ENCODE peak calls at places on chromosomes 12 and 14, in nine cellular contexts. One of them, this sample, is unnamed.

GRCh38 chr14:65637780-65638179 is 225.2 kb downstream of the FUT8 start:
- DNase-seq in HFFc6: no peak
- DNase-seq in fibroblast of pulmonary artery: no peak
- DNase-seq in fibroblast of lung: peak
- DNase-seq in lower leg skin: no peak
- DNase-seq in CD4-positive, alpha-beta T cell: no peak
- DNase-seq in OCI-LY7: peak
- DNase-seq in MCF 10A: peak
- DNase-seq in mucosa of descending colon: no peak
- DNase-seq in this sample: no peak

GRCh38 chr12:11836282-11836963 is 186.9 kb downstream of the ETV6 start:
- DNase-seq in CD4-positive, alpha-beta T cell: no peak
- DNase-seq in lower leg skin: peak
- DNase-seq in fibroblast of pulmonary artery: no peak
- DNase-seq in mucosa of descending colon: peak
- DNase-seq in HFFc6: no peak
- DNase-seq in fibroblast of lung: no peak
- DNase-seq in MCF 10A: no peak
- DNase-seq in OCI-LY7: peak
- DNase-seq in this sample: no peak

GRCh38 chr12:89947437-89948265 is 239.0 kb upstream of the ATP2B1 start:
- DNase-seq in lower leg skin: no peak
- DNase-seq in MCF 10A: peak
- DNase-seq in fibroblast of pulmonary artery: peak
- DNase-seq in mucosa of descending colon: no peak
- DNase-seq in CD4-positive, alpha-beta T cell: no peak
- DNase-seq in HFFc6: peak
- DNase-seq in OCI-LY7: no peak
- DNase-seq in fibroblast of lung: peak
- DNase-seq in this sample: no peak

GRCh38 chr12:16606936-16607335 is 974 bp upstream of the LMO3 start:
- DNase-seq in HFFc6: no peak
- DNase-seq in MCF 10A: no peak
- DNase-seq in fibroblast of lung: no peak
- DNase-seq in CD4-positive, alpha-beta T cell: no peak
- DNase-seq in mucosa of descending colon: no peak
- DNase-seq in OCI-LY7: no peak
- DNase-seq in lower leg skin: no peak
- DNase-seq in fibroblast of pulmonary artery: no peak
- DNase-seq in this sample: no peak

GRCh38 chr12:53047221-53048032 is 2.4 kb upstream of the TNS2 start:
- DNase-seq in OCI-LY7: peak
- DNase-seq in mucosa of descending colon: peak
- DNase-seq in lower leg skin: peak
- DNase-seq in CD4-positive, alpha-beta T cell: peak
- DNase-seq in MCF 10A: peak
- DNase-seq in HFFc6: peak
- DNase-seq in fibroblast of pulmonary artery: peak
- DNase-seq in fibroblast of lung: peak
- DNase-seq in this sample: peak

GRCh38 chr12:42589465-42590323 is at the start of gene PRICKLE1:
- DNase-seq in mucosa of descending colon: peak
- DNase-seq in OCI-LY7: peak
- DNase-seq in fibroblast of lung: peak
- DNase-seq in CD4-positive, alpha-beta T cell: no peak
- DNase-seq in HFFc6: no peak
- DNase-seq in lower leg skin: no peak
- DNase-seq in fibroblast of pulmonary artery: peak
- DNase-seq in MCF 10A: peak
- DNase-seq in this sample: peak

GRCh38 chr14:94037954-94038353 is 11.8 kb downstream of the OTUB2 start:
- DNase-seq in fibroblast of lung: no peak
- DNase-seq in MCF 10A: no peak
- DNase-seq in CD4-positive, alpha-beta T cell: no peak
- DNase-seq in mucosa of descending colon: no peak
- DNase-seq in HFFc6: no peak
- DNase-seq in fibroblast of pulmonary artery: no peak
- DNase-seq in lower leg skin: no peak
- DNase-seq in OCI-LY7: no peak
- DNase-seq in this sample: no peak

GRCh38 chr12:124305776-124306685 is 11.1 kb downstream of the RFLNA start:
- DNase-seq in MCF 10A: no peak
- DNase-seq in OCI-LY7: no peak
- DNase-seq in fibroblast of pulmonary artery: no peak
- DNase-seq in HFFc6: no peak
- DNase-seq in mucosa of descending colon: peak
- DNase-seq in fibroblast of lung: no peak
- DNase-seq in lower leg skin: no peak
- DNase-seq in CD4-positive, alpha-beta T cell: no peak
- DNase-seq in this sample: no peak

GRCh38 chr14:91119556-91120311 is 5.9 kb downstream of the DGLUCY start:
- DNase-seq in mucosa of descending colon: no peak
- DNase-seq in fibroblast of lung: peak
- DNase-seq in HFFc6: peak
- DNase-seq in CD4-positive, alpha-beta T cell: no peak
- DNase-seq in OCI-LY7: no peak
- DNase-seq in MCF 10A: peak
- DNase-seq in lower leg skin: no peak
- DNase-seq in fibroblast of pulmonary artery: peak
- DNase-seq in this sample: no peak

GRCh38 chr14:32588448-32589320 is 259.6 kb downstream of the AKAP6 start:
- DNase-seq in CD4-positive, alpha-beta T cell: no peak
- DNase-seq in mucosa of descending colon: no peak
- DNase-seq in lower leg skin: no peak
- DNase-seq in OCI-LY7: peak
- DNase-seq in fibroblast of pulmonary artery: peak
- DNase-seq in fibroblast of lung: peak
- DNase-seq in HFFc6: peak
- DNase-seq in MCF 10A: peak
- DNase-seq in this sample: no peak

GRCh38 chr12:6097384-6097783 is 27.1 kb downstream of the VWF start:
- DNase-seq in fibroblast of pulmonary artery: no peak
- DNase-seq in fibroblast of lung: peak
- DNase-seq in lower leg skin: no peak
- DNase-seq in MCF 10A: peak
- DNase-seq in mucosa of descending colon: no peak
- DNase-seq in HFFc6: peak
- DNase-seq in CD4-positive, alpha-beta T cell: no peak
- DNase-seq in OCI-LY7: no peak
- DNase-seq in this sample: no peak

GRCh38 chr12:39476121-39476520 is 33.2 kb upstream of the KIF21A start:
- DNase-seq in lower leg skin: no peak
- DNase-seq in mucosa of descending colon: no peak
- DNase-seq in OCI-LY7: no peak
- DNase-seq in fibroblast of lung: no peak
- DNase-seq in CD4-positive, alpha-beta T cell: no peak
- DNase-seq in HFFc6: no peak
- DNase-seq in fibroblast of pulmonary artery: no peak
- DNase-seq in MCF 10A: no peak
- DNase-seq in this sample: no peak

GRCh38 chr12:46437411-46437810 is 64.8 kb upstream of the SLC38A2 start:
- DNase-seq in fibroblast of pulmonary artery: no peak
- DNase-seq in fibroblast of lung: no peak
- DNase-seq in mucosa of descending colon: no peak
- DNase-seq in OCI-LY7: no peak
- DNase-seq in MCF 10A: no peak
- DNase-seq in CD4-positive, alpha-beta T cell: no peak
- DNase-seq in lower leg skin: no peak
- DNase-seq in HFFc6: no peak
- DNase-seq in this sample: no peak

GRCh38 chr14:20329355-20329754 is 3.7 kb downstream of the CCNB1IP1 start:
- DNase-seq in OCI-LY7: no peak
- DNase-seq in fibroblast of lung: no peak
- DNase-seq in HFFc6: no peak
- DNase-seq in MCF 10A: no peak
- DNase-seq in mucosa of descending colon: no peak
- DNase-seq in CD4-positive, alpha-beta T cell: no peak
- DNase-seq in lower leg skin: no peak
- DNase-seq in fibroblast of pulmonary artery: no peak
- DNase-seq in this sample: no peak

GRCh38 chr12:63918788-63919300 is 74.3 kb downstream of the SRGAP1 start:
- DNase-seq in lower leg skin: no peak
- DNase-seq in OCI-LY7: no peak
- DNase-seq in fibroblast of pulmonary artery: peak
- DNase-seq in MCF 10A: peak
- DNase-seq in CD4-positive, alpha-beta T cell: no peak
- DNase-seq in HFFc6: peak
- DNase-seq in mucosa of descending colon: no peak
- DNase-seq in fibroblast of lung: peak
- DNase-seq in this sample: peak

DNA sequence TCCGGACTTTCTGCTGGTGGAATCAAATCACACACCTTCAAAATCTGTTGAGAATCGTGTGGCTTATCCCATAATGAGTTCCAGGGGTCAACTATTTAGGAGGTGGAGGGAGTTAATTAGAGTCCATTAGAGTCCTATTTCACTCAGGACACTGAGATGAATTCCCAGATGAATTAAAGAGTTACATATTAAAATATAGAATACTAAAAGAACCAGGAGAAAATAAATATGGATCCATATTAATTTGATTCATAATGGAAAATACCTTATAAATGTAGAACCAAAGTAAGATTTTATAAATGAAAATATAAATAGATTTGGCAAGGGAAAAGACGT is 44.6 kb upstream of the C14orf132 start:
- DNase-seq in OCI-LY7: no peak
- DNase-seq in MCF 10A: no peak
- DNase-seq in lower leg skin: no peak
- DNase-seq in HFFc6: no peak
- DNase-seq in CD4-positive, alpha-beta T cell: no peak
- DNase-seq in mucosa of descending colon: no peak
- DNase-seq in fibroblast of lung: no peak
- DNase-seq in fibroblast of pulmonary artery: no peak
- DNase-seq in this sample: no peak
- TF ChIP-seq CTCF in OCI-LY7: peak
- TF ChIP-seq CTCF in MCF 10A: no peak
- TF ChIP-seq CTCF in lower leg skin: no peak
- TF ChIP-seq CTCF in HFFc6: peak
- TF ChIP-seq CTCF in CD4-positive, alpha-beta T cell: peak
- TF ChIP-seq CTCF in mucosa of descending colon: peak
- TF ChIP-seq CTCF in fibroblast of lung: no peak
- TF ChIP-seq CTCF in fibroblast of pulmonary artery: no peak
- TF ChIP-seq CTCF in this sample: peak

GRCh38 chr14:52558688-52559087 is 6.1 kb downstream of the GPR137C start:
- DNase-seq in fibroblast of pulmonary artery: no peak
- DNase-seq in mucosa of descending colon: no peak
- DNase-seq in OCI-LY7: no peak
- DNase-seq in lower leg skin: no peak
- DNase-seq in CD4-positive, alpha-beta T cell: no peak
- DNase-seq in MCF 10A: no peak
- DNase-seq in HFFc6: no peak
- DNase-seq in fibroblast of lung: no peak
- DNase-seq in this sample: no peak
- TF ChIP-seq CTCF in fibroblast of pulmonary artery: no peak
- TF ChIP-seq CTCF in mucosa of descending colon: no peak
- TF ChIP-seq CTCF in OCI-LY7: no peak
- TF ChIP-seq CTCF in lower leg skin: no peak
- TF ChIP-seq CTCF in CD4-positive, alpha-beta T cell: no peak
- TF ChIP-seq CTCF in MCF 10A: no peak
- TF ChIP-seq CTCF in HFFc6: no peak
- TF ChIP-seq CTCF in fibroblast of lung: no peak
- TF ChIP-seq CTCF in this sample: no peak

GRCh38 chr14:36866867-36867266 is 205.2 kb downstream of the PAX9 start:
- DNase-seq in mucosa of descending colon: no peak
- DNase-seq in CD4-positive, alpha-beta T cell: no peak
- DNase-seq in MCF 10A: no peak
- DNase-seq in fibroblast of pulmonary artery: no peak
- DNase-seq in lower leg skin: no peak
- DNase-seq in OCI-LY7: no peak
- DNase-seq in fibroblast of lung: no peak
- DNase-seq in HFFc6: no peak
- DNase-seq in this sample: no peak

GRCh38 chr14:36857842-36858445 is 196.3 kb downstream of the PAX9 start:
- DNase-seq in fibroblast of pulmonary artery: no peak
- DNase-seq in HFFc6: no peak
- DNase-seq in CD4-positive, alpha-beta T cell: no peak
- DNase-seq in mucosa of descending colon: no peak
- DNase-seq in MCF 10A: no peak
- DNase-seq in lower leg skin: no peak
- DNase-seq in fibroblast of lung: peak
- DNase-seq in OCI-LY7: no peak
- DNase-seq in this sample: no peak

GRCh38 chr14:36859119-36859518 is 197.5 kb downstream of the PAX9 start:
- DNase-seq in OCI-LY7: no peak
- DNase-seq in lower leg skin: no peak
- DNase-seq in CD4-positive, alpha-beta T cell: no peak
- DNase-seq in fibroblast of pulmonary artery: no peak
- DNase-seq in fibroblast of lung: peak
- DNase-seq in MCF 10A: no peak
- DNase-seq in mucosa of descending colon: no peak
- DNase-seq in HFFc6: no peak
- DNase-seq in this sample: no peak

DNA sequence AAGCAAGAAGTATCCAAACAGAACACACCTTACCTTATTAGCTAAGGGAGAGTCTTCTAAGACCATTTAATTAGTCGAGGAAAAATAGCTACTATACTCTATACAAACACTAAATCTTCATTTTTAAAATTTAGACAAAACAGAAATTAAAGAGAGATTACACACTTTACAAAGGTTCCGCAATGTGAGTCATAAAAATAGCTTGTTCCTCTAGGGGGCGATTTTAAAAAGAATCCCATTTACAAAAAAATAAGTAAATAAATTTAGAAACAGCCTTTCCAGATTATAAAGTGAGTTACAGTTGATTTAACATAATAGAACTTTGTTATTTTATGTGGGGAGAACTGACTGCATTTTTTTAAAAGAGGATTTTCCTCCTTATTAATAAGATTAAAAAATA is 201.6 kb downstream of the PAX9 start:
- DNase-seq in lower leg skin: no peak
- DNase-seq in fibroblast of pulmonary artery: no peak
- DNase-seq in fibroblast of lung: no peak
- DNase-seq in MCF 10A: no peak
- DNase-seq in HFFc6: no peak
- DNase-seq in mucosa of descending colon: no peak
- DNase-seq in CD4-positive, alpha-beta T cell: no peak
- DNase-seq in OCI-LY7: no peak
- DNase-seq in this sample: no peak
- TF ChIP-seq CTCF in lower leg skin: no peak
- TF ChIP-seq CTCF in fibroblast of pulmonary artery: no peak
- TF ChIP-seq CTCF in fibroblast of lung: no peak
- TF ChIP-seq CTCF in MCF 10A: no peak
- TF ChIP-seq CTCF in HFFc6: peak
- TF ChIP-seq CTCF in mucosa of descending colon: no peak
- TF ChIP-seq CTCF in CD4-positive, alpha-beta T cell: no peak
- TF ChIP-seq CTCF in OCI-LY7: peak
- TF ChIP-seq CTCF in this sample: peak

DNA sequence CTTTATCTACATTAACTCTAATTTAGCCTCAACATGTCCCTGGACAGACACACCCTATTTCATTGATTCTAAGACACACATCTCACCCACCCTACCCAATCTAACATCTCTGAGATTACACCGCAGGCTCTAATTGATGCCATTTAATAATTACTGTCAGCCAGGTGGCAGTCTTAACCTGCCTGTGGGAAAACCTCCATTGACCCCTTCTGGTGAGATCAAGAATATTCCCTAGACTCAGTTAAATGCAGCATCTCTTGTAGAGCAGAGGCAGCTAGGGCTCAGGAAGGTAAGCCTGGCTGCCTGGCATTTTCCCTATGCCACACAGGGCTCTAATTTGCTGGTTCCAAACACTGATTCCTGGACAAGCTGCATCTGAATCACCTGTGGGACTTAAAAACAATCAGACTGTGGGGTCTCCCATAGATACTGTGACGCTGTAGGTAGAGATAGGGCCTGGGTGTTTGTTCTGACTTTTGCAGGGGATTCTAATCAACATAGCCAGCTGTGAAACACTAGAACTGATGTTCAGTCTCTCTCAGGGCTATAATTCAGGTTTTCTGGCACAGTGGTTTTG is 14.3 kb downstream of the MCRS1 start:
- DNase-seq in mucosa of descending colon: no peak
- DNase-seq in lower leg skin: no peak
- DNase-seq in CD4-positive, alpha-beta T cell: no peak
- DNase-seq in OCI-LY7: peak
- DNase-seq in HFFc6: peak
- DNase-seq in fibroblast of pulmonary artery: peak
- DNase-seq in MCF 10A: peak
- DNase-seq in fibroblast of lung: no peak
- DNase-seq in this sample: no peak
- TF ChIP-seq CTCF in mucosa of descending colon: no peak
- TF ChIP-seq CTCF in lower leg skin: no peak
- TF ChIP-seq CTCF in CD4-positive, alpha-beta T cell: peak
- TF ChIP-seq CTCF in OCI-LY7: peak
- TF ChIP-seq CTCF in HFFc6: peak
- TF ChIP-seq CTCF in fibroblast of pulmonary artery: peak
- TF ChIP-seq CTCF in MCF 10A: peak
- TF ChIP-seq CTCF in fibroblast of lung: no peak
- TF ChIP-seq CTCF in this sample: peak